ENCODE peak calls at places on chromosomes 2 and 18, in five cellular contexts. One of them, this sample, is unnamed.

GRCh38 chr2:46376586-46377286 is 79.5 kb downstream of the EPAS1 start:
- DNase-seq in psoas muscle: no peak
- DNase-seq in left ventricle myocardium superior: no peak
- DNase-seq in stimulated activated CD8-positive, alpha-beta memory T cell treated with anti-CD3 and anti-CD28 coated beads, Interleukin-4, amount 100 ng/mL, for 1 hour: no peak
- DNase-seq in NCI-H1092: no peak
- DNase-seq in this sample: no peak

GRCh38 chr18:78794031-78794430 is 185.6 kb upstream of the SALL3 start:
- DNase-seq in left ventricle myocardium superior: no peak
- DNase-seq in NCI-H1092: no peak
- DNase-seq in stimulated activated CD8-positive, alpha-beta memory T cell treated with anti-CD3 and anti-CD28 coated beads, Interleukin-4, amount 100 ng/mL, for 1 hour: no peak
- DNase-seq in psoas muscle: no peak
- DNase-seq in this sample: no peak

GRCh38 chr2:101188683-101189405 is 37.7 kb upstream of the TBC1D8 start:
- DNase-seq in left ventricle myocardium superior: no peak
- DNase-seq in psoas muscle: no peak
- DNase-seq in stimulated activated CD8-positive, alpha-beta memory T cell treated with anti-CD3 and anti-CD28 coated beads, Interleukin-4, amount 100 ng/mL, for 1 hour: no peak
- DNase-seq in NCI-H1092: no peak
- DNase-seq in this sample: peak; percentile 70

GRCh38 chr2:101696272-101697123 is 1.0 kb upstream of the MAP4K4 start:
- DNase-seq in stimulated activated CD8-positive, alpha-beta memory T cell treated with anti-CD3 and anti-CD28 coated beads, Interleukin-4, amount 100 ng/mL, for 1 hour: no peak
- DNase-seq in psoas muscle: peak; percentile 26
- DNase-seq in left ventricle myocardium superior: peak; percentile 55
- DNase-seq in NCI-H1092: peak; percentile 25
- DNase-seq in this sample: peak; percentile 58

GRCh38 chr18:3508576-3509559 is 58.9 kb downstream of the TGIF1 start:
- DNase-seq in left ventricle myocardium superior: no peak
- DNase-seq in NCI-H1092: no peak
- DNase-seq in psoas muscle: no peak
- DNase-seq in stimulated activated CD8-positive, alpha-beta memory T cell treated with anti-CD3 and anti-CD28 coated beads, Interleukin-4, amount 100 ng/mL, for 1 hour: no peak
- DNase-seq in this sample: no peak

GRCh38 chr2:177772529-177772928 is 300.0 kb downstream of the PDE11A start:
- DNase-seq in psoas muscle: no peak
- DNase-seq in left ventricle myocardium superior: no peak
- DNase-seq in stimulated activated CD8-positive, alpha-beta memory T cell treated with anti-CD3 and anti-CD28 coated beads, Interleukin-4, amount 100 ng/mL, for 1 hour: no peak
- DNase-seq in NCI-H1092: no peak
- DNase-seq in this sample: no peak

GRCh38 chr2:85648619-85649018 is 19.4 kb downstream of the SFTPB start:
- DNase-seq in psoas muscle: no peak
- DNase-seq in NCI-H1092: no peak
- DNase-seq in stimulated activated CD8-positive, alpha-beta memory T cell treated with anti-CD3 and anti-CD28 coated beads, Interleukin-4, amount 100 ng/mL, for 1 hour: no peak
- DNase-seq in left ventricle myocardium superior: no peak
- DNase-seq in this sample: peak; percentile 16

GRCh38 chr2:128032092-128032491 is 4.2 kb upstream of the SAP130 start:
- DNase-seq in stimulated activated CD8-positive, alpha-beta memory T cell treated with anti-CD3 and anti-CD28 coated beads, Interleukin-4, amount 100 ng/mL, for 1 hour: no peak
- DNase-seq in left ventricle myocardium superior: no peak
- DNase-seq in psoas muscle: no peak
- DNase-seq in NCI-H1092: no peak
- DNase-seq in this sample: no peak

GRCh38 chr2:222903234-222904220 is 42.7 kb downstream of the ACSL3 start:
- DNase-seq in left ventricle myocardium superior: no peak
- DNase-seq in NCI-H1092: peak; percentile 19
- DNase-seq in psoas muscle: no peak
- DNase-seq in stimulated activated CD8-positive, alpha-beta memory T cell treated with anti-CD3 and anti-CD28 coated beads, Interleukin-4, amount 100 ng/mL, for 1 hour: no peak
- DNase-seq in this sample: peak; percentile 68